ENCODE peak calls at places on chromosomes 13 and 19, in four cellular contexts. One of them, this sample, is unnamed.

GRCh38 chr19:37333457-37333856 is 37.4 kb upstream of the ZNF527 start:
- DNase-seq in posterior cingulate gyrus: no peak
- DNase-seq in ELR: peak; percentile 51
- DNase-seq in A549: no peak
- DNase-seq in this sample: no peak

GRCh38 chr19:17787274-17787913 is 7.5 kb upstream of the B3GNT3 start:
- DNase-seq in posterior cingulate gyrus: no peak
- DNase-seq in ELR: no peak
- DNase-seq in A549: no peak
- DNase-seq in this sample: no peak

GRCh38 chr13:89204435-89204834 is 1533.3 kb downstream of the SLITRK5 start:
- DNase-seq in posterior cingulate gyrus: no peak
- DNase-seq in ELR: no peak
- DNase-seq in A549: no peak
- DNase-seq in this sample: no peak

GRCh38 chr19:6491802-6492592 is 10.1 kb downstream of the TUBB4A start:
- DNase-seq in posterior cingulate gyrus: peak; percentile 44
- DNase-seq in ELR: no peak
- DNase-seq in A549: no peak
- DNase-seq in this sample: no peak

GRCh38 chr13:73618275-73618865 is 515.8 kb downstream of the KLF12 start:
- DNase-seq in posterior cingulate gyrus: no peak
- DNase-seq in ELR: no peak
- DNase-seq in A549: peak; percentile 24
- DNase-seq in this sample: no peak

GRCh38 chr19:31512403-31512970 is 163.3 kb upstream of the TSHZ3 start:
- DNase-seq in posterior cingulate gyrus: no peak
- DNase-seq in ELR: no peak
- DNase-seq in A549: no peak
- DNase-seq in this sample: no peak

GRCh38 chr13:29435125-29435911 is 160.2 kb downstream of the SLC7A1 start:
- DNase-seq in posterior cingulate gyrus: no peak
- DNase-seq in ELR: peak; percentile 70
- DNase-seq in A549: no peak
- DNase-seq in this sample: no peak

GRCh38 chr13:49836516-49836915 is 44.0 kb upstream of the KPNA3 start:
- DNase-seq in posterior cingulate gyrus: no peak
- DNase-seq in ELR: no peak
- DNase-seq in A549: no peak
- DNase-seq in this sample: no peak

GRCh38 chr13:78241278-78241919 is 322.8 kb upstream of the EDNRB start:
- DNase-seq in posterior cingulate gyrus: peak; percentile 7
- DNase-seq in ELR: peak; percentile 66
- DNase-seq in A549: peak; percentile 20
- DNase-seq in this sample: no peak

GRCh38 chr19:1276620-1277007 is 1.3 kb downstream of the FAM174C start:
- DNase-seq in posterior cingulate gyrus: no peak
- DNase-seq in ELR: no peak
- DNase-seq in A549: no peak
- DNase-seq in this sample: no peak

GRCh38 chr19:15740785-15741184 is 3.0 kb downstream of the OR10H3 start:
- DNase-seq in posterior cingulate gyrus: no peak
- DNase-seq in ELR: no peak
- DNase-seq in A549: no peak
- DNase-seq in this sample: no peak

GRCh38 chr13:31048521-31048920 is 113.2 kb downstream of the HSPH1 start:
- DNase-seq in posterior cingulate gyrus: no peak
- DNase-seq in ELR: peak; percentile 22
- DNase-seq in A549: peak; percentile 24
- DNase-seq in this sample: no peak

GRCh38 chr13:91126806-91127205 is 220.7 kb upstream of the MIR17HG start:
- DNase-seq in posterior cingulate gyrus: no peak
- DNase-seq in ELR: peak; percentile 44
- DNase-seq in A549: no peak
- DNase-seq in this sample: no peak

GRCh38 chr19:42196011-42197001 is 21.2 kb downstream of the DEDD2 start:
- DNase-seq in posterior cingulate gyrus: no peak
- DNase-seq in ELR: no peak
- DNase-seq in A549: no peak
- DNase-seq in this sample: no peak

GRCh38 chr19:41249707-41250423 is 14.3 kb upstream of the HNRNPUL1 start:
- DNase-seq in posterior cingulate gyrus: no peak
- DNase-seq in ELR: peak; percentile 52
- DNase-seq in A549: peak; percentile 54
- DNase-seq in this sample: no peak

GRCh38 chr19:50252111-50252886 is 48.9 kb downstream of the MYH14 start:
- DNase-seq in posterior cingulate gyrus: peak; percentile 32
- DNase-seq in ELR: peak; percentile 37
- DNase-seq in A549: peak; percentile 58
- DNase-seq in this sample: no peak

GRCh38 chr13:95025116-95025515 is 276.1 kb downstream of the ABCC4 start:
- DNase-seq in posterior cingulate gyrus: no peak
- DNase-seq in ELR: no peak
- DNase-seq in A549: no peak
- DNase-seq in this sample: no peak

GRCh38 chr13:55664178-55664577 is 1476.5 kb upstream of the PRR20A start:
- DNase-seq in posterior cingulate gyrus: no peak
- DNase-seq in ELR: no peak
- DNase-seq in A549: no peak
- DNase-seq in this sample: no peak

GRCh38 chr19:29547981-29548380 is 22.2 kb downstream of the VSTM2B start:
- DNase-seq in posterior cingulate gyrus: no peak
- DNase-seq in ELR: no peak
- DNase-seq in A549: no peak
- DNase-seq in this sample: peak; percentile 56

This sample was measured in cardiac septum.